ENCODE peak calls at places on chromosomes 1 and 21, in ten cellular contexts. S, F, X, P, M, U, Y, Z, W and B are unnamed samples.

GRCh38 chr1:155960081-155960745 is 18.1 kb downstream of the ARHGEF2 start:
- DNase-seq in S (no peak), F (no peak), X (no peak), P (no peak), M (no peak), U (no peak), Y (peak; percentile 34), Z (no peak), W (no peak), B (no peak)

GRCh38 chr1:112926858-112927257 is 29.1 kb downstream of the SLC16A1 start:
- DNase-seq in S (no peak), F (no peak), X (no peak), P (no peak), M (no peak), U (no peak), Y (no peak), Z (no peak), W (no peak), B (no peak)

GRCh38 chr1:238916828-238917227 is 469.5 kb upstream of the CHRM3 start:
- DNase-seq in S (no peak), F (no peak), X (no peak), P (no peak), M (no peak), U (no peak), Y (no peak), Z (no peak), W (no peak), B (no peak)

GRCh38 chr1:153936011-153936802 is 10.3 kb downstream of the DENND4B start:
- DNase-seq in S (no peak), F (no peak), X (peak; percentile 55), P (no peak), M (no peak), U (no peak), Y (no peak), Z (no peak), W (no peak), B (no peak)

GRCh38 chr1:161763522-161764098 is 2.5 kb upstream of the ATF6 start:
- DNase-seq in S (peak; percentile 63), F (no peak), X (no peak), P (no peak), M (no peak), U (no peak), Y (peak; percentile 10), Z (peak; percentile 46), W (no peak), B (peak; percentile 49)

GRCh38 chr1:21626921-21627339 is 42.2 kb downstream of the RAP1GAP start:
- DNase-seq in S (no peak), F (no peak), X (no peak), P (no peak), M (no peak), U (no peak), Y (no peak), Z (no peak), W (no peak), B (no peak)

GRCh38 chr1:1564278-1564677 is 10.4 kb downstream of the SSU72 start:
- DNase-seq in S (no peak), F (no peak), X (no peak), P (no peak), M (no peak), U (no peak), Y (no peak), Z (no peak), W (no peak), B (no peak)

GRCh38 chr21:31993826-31994791 is 121.3 kb downstream of the HUNK start:
- DNase-seq in S (no peak), F (peak; percentile 33), X (no peak), P (no peak), M (no peak), U (no peak), Y (no peak), Z (no peak), W (no peak), B (no peak)

GRCh38 chr1:179744401-179745130 is 1.5 kb downstream of the FAM163A start:
- DNase-seq in S (no peak), F (no peak), X (no peak), P (peak; percentile 61), M (no peak), U (no peak), Y (no peak), Z (no peak), W (no peak), B (no peak)

GRCh38 chr1:227937031-227937430 is 10.7 kb downstream of the WNT9A start:
- DNase-seq in S (no peak), F (no peak), X (peak; percentile 38), P (no peak), M (no peak), U (no peak), Y (no peak), Z (peak; percentile 1), W (peak; percentile 0), B (no peak)

GRCh38 chr1:243246916-243247315 is 8.2 kb downstream of the CEP170 start:
- DNase-seq in S (no peak), F (peak; percentile 65), X (no peak), P (no peak), M (no peak), U (no peak), Y (no peak), Z (no peak), W (no peak), B (no peak)

GRCh38 chr1:165403835-165404482 is 41.0 kb downstream of the RXRG start:
- DNase-seq in S (peak; percentile 21), F (no peak), X (no peak), P (no peak), M (no peak), U (peak; percentile 16), Y (peak; percentile 57), Z (peak; percentile 33), W (no peak), B (peak; percentile 24)

GRCh38 chr1:40042337-40042736 is 1.8 kb downstream of the CAP1 start:
- DNase-seq in S (no peak), F (peak; percentile 67), X (no peak), P (no peak), M (no peak), U (no peak), Y (no peak), Z (no peak), W (no peak), B (no peak)

GRCh38 chr1:27830621-27831424 is at the start of gene PPP1R8:
- DNase-seq in S (peak; percentile 92), F (peak; percentile 95), X (peak; percentile 93), P (peak; percentile 96), M (peak; percentile 90), U (peak; percentile 78), Y (peak; percentile 95), Z (peak; percentile 96), W (peak; percentile 94), B (peak; percentile 94)
- TF ChIP-seq POLR2A in S (peak; percentile 83), F (peak; percentile 96), X (peak; percentile 82), P (peak; percentile 27), M (peak; percentile 51), U (peak; percentile 95), Y (peak; percentile 83), Z (peak; percentile 86), W (peak; percentile 84), B (peak; percentile 94)

DNA sequence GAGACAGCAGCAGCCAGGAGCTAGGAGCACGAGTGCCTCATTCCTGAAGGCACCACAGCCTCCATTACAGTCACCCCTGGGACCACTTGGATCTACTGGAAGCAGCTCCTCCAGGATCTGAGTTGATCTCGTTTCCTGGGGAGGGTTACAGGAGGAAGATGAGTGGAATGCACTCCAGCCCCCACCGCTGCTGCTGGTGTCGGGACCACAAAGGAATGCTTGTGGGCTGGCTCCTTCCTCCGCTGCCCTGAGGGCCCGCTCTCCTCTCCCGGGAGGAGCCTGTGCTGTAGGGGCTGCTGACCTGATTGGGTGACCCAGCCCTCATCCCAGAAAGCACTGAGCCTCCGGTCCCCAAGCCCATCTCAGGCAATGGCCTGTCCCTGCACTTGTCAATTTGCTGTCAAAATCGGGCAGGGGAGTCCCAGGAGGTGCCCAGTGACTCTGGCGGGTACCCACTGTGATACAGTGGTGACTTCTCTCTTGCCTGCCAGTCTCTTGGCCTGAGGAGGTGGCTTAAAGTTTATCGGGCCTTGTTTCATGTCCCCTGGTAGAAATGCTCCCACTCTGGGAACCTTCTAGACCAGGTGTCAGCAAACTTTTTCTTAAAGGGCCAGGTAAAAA is 23.1 kb downstream of the IL10RB start:
- DNase-seq in S (no peak), F (peak; percentile 47), X (no peak), P (no peak), M (no peak), U (no peak), Y (no peak), Z (no peak), W (no peak), B (no peak)
- TF ChIP-seq POLR2A in S (no peak), F (no peak), X (no peak), P (no peak), M (no peak), U (no peak), Y (no peak), Z (no peak), W (no peak), B (no peak)

DNA sequence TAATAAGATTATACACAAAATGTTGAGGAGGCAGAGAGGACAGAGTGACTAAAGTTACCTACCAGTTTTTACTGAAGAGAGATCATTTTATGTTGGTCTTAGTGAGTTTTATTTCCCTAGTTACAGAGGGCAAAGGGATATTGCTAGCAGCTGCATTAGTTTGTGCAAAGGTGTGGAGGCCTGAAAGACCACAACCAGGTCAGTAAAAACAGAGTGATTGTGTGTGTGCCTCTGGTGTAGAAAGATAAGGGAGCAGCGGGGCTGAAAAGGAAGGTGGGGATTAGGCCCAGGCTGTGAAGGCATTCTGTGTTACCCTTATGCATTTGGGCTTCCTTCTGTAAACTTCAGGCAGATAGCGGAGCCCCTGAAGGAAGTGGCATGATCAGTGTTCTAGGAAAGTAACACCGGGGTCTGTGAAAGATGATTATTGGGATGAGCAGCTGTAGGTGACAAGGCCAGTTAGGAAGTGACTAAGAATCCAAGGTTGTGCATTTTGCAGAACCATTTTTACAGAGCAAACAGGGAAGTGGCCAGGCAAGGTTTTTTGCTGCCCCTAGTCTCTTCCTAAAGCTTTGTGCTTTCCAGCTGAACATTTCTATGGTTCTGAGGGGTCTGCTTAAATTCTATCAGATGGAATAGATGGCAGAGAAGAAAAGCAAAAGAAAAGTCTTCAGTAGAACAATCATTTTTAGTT is 3.7 kb downstream of the GADD45A start:
- DNase-seq in S (no peak), F (no peak), X (no peak), P (no peak), M (no peak), U (no peak), Y (no peak), Z (no peak), W (no peak), B (peak; percentile 90)
- TF ChIP-seq POLR2A in S (no peak), F (no peak), X (no peak), P (no peak), M (no peak), U (no peak), Y (no peak), Z (peak; percentile 16), W (no peak), B (peak; percentile 58)

DNA sequence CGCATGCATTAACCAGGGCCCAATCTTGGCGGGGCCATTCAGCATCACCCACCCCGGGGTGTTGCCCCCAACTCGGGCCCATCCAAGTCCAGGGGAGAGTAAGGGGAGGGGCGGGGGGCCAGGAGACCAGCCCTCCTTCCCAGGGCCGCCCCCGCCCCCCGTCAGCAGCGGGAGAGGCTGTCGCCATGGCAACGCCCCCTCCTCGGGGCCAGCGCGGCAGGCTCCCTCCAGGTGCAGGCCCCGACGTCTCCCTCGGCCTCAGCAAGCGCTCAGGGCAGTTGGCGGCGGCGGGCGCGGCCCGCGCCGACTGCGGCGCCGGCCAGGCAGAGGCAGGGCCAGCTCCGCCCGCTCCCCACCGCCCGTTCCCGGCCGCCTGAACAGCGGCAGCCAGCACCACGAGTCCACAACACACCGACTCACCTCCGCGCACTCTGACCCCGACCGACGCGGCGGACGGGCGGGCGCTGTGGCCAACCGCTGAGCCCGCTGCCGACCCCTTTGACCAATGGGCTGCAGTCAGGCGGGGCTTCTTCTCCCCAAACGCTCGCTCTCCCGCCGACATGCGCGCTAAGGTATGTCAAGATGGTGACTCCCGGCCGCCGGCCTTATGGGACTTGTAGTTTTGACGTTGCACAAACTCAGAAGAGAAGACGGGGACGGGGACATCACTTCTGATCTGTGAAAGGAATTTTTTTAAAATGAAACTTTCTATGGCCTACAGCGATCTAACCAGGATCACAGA is at the start of gene ERI3:
- DNase-seq in S (peak; percentile 96), F (peak; percentile 96), X (peak; percentile 98), P (peak; percentile 99), M (peak; percentile 97), U (peak; percentile 95), Y (peak; percentile 99), Z (peak; percentile 98), W (peak; percentile 97), B (peak; percentile 98)
- TF ChIP-seq POLR2A in S (peak; percentile 37), F (peak; percentile 84), X (peak; percentile 59), P (peak; percentile 36), M (peak; percentile 60), U (no peak), Y (peak; percentile 77), Z (peak; percentile 55), W (peak; percentile 28), B (peak; percentile 68)